ENCODE peak calls at places on chromosomes 2 and 18, in six cellular contexts. C, F, J, B, Q and N are unnamed samples.

GRCh38 chr18:79962835-79963657 is 1.4 kb upstream of the HSBP1L1 start:
- DNase-seq in F (no peak), J (no peak), Q (no peak), B (peak), C (no peak), N (no peak)

GRCh38 chr18:9392726-9393125 is 58.2 kb downstream of the TWSG1 start:
- DNase-seq in B (no peak), F (peak), Q (no peak), C (no peak), J (no peak), N (no peak)

GRCh38 chr2:148674063-148675020 is 29.8 kb downstream of the EPC2 start:
- DNase-seq in Q (no peak), J (peak), F (no peak), C (no peak), B (no peak), N (no peak)

GRCh38 chr2:9275399-9275798 is 68.8 kb downstream of the ASAP2 start:
- DNase-seq in Q (no peak), B (no peak), J (no peak), C (no peak), F (no peak), N (no peak)

GRCh38 chr2:190627881-190628412 is 20.9 kb upstream of the NAB1 start:
- DNase-seq in J (no peak), C (peak), F (peak), B (no peak), Q (peak), N (peak)

GRCh38 chr18:12121175-12122095 is 27.8 kb downstream of the ANKRD62 start:
- DNase-seq in J (no peak), C (peak), Q (no peak), F (no peak), B (no peak), N (peak)

GRCh38 chr2:46645681-46646162 is 166.4 kb downstream of the TMEM247 start:
- DNase-seq in F (peak), C (peak), B (no peak), Q (no peak), J (no peak), N (peak)

GRCh38 chr2:164868563-164869419 is 27.2 kb upstream of the COBLL1 start:
- DNase-seq in B (no peak), J (no peak), C (no peak), F (peak), Q (no peak), N (no peak)

GRCh38 chr2:182447843-182448242 is 21.0 kb upstream of the PDE1A start:
- DNase-seq in B (no peak), J (no peak), C (peak), Q (no peak), F (peak), N (peak)

GRCh38 chr2:193581807-193582206 is 1387.1 kb upstream of the TMEFF2 start:
- DNase-seq in Q (no peak), F (no peak), C (no peak), J (no peak), B (no peak), N (no peak)

GRCh38 chr2:213057977-213058376 is 93.4 kb downstream of the IKZF2 start:
- DNase-seq in Q (no peak), F (no peak), B (no peak), J (no peak), C (no peak), N (peak)

GRCh38 chr2:51710222-51710621 is 678.3 kb upstream of the NRXN1 start:
- DNase-seq in J (peak), B (no peak), F (no peak), C (no peak), Q (no peak), N (no peak)

GRCh38 chr2:232288489-232288888 is 90.1 kb upstream of the ALPP start:
- DNase-seq in C (no peak), Q (no peak), J (no peak), F (no peak), B (no peak), N (no peak)

GRCh38 chr18:32930695-32931301 is 158.0 kb upstream of the KLHL14 start:
- DNase-seq in F (peak), Q (no peak), C (peak), B (no peak), J (no peak), N (peak)

GRCh38 chr2:98605076-98605475 is 3.2 kb downstream of the COA5 start:
- DNase-seq in J (no peak), B (no peak), F (peak), C (no peak), Q (no peak), N (no peak)

GRCh38 chr2:62263076-62263475 is 67.2 kb downstream of the B3GNT2 start:
- DNase-seq in B (no peak), F (peak), J (no peak), C (no peak), Q (no peak), N (no peak)

GRCh38 chr18:7370375-7370774 is 139.5 kb downstream of the LRRC30 start:
- DNase-seq in J (no peak), F (no peak), B (no peak), C (no peak), Q (no peak), N (peak)

GRCh38 chr2:9629222-9630000 is 1.4 kb downstream of the YWHAQ start:
- DNase-seq in J (no peak), F (peak), C (peak), Q (no peak), B (no peak), N (peak)

GRCh38 chr2:171505374-171505773 is 16.9 kb upstream of the CYBRD1 start:
- DNase-seq in F (peak), J (no peak), Q (no peak), C (no peak), B (no peak), N (peak)

GRCh38 chr18:6781179-6781714 is 51.7 kb downstream of the ARHGAP28 start:
- DNase-seq in J (no peak), Q (peak), F (no peak), C (peak), B (no peak), N (no peak)

GRCh38 chr18:37705016-37705415 is 139.4 kb upstream of the CELF4 start:
- DNase-seq in J (no peak), Q (no peak), F (no peak), B (no peak), C (no peak), N (no peak)

GRCh38 chr2:203706403-203706802 is at the start of gene CD28:
- DNase-seq in F (no peak), Q (no peak), C (no peak), J (no peak), B (peak), N (no peak)

GRCh38 chr2:238720232-238720672 is 127.6 kb upstream of the TWIST2 start:
- DNase-seq in B (peak), F (peak), J (peak), Q (no peak), C (peak), N (peak)

GRCh38 chr2:203878060-203878459 is 10.5 kb downstream of the CTLA4 start:
- DNase-seq in F (peak), C (peak), J (no peak), Q (no peak), B (no peak), N (no peak)

GRCh38 chr2:53945538-53945937 is 25.3 kb downstream of the PSME4 start:
- DNase-seq in F (no peak), J (no peak), B (no peak), C (no peak), Q (no peak), N (no peak)

GRCh38 chr2:7785700-7786099 is 868.5 kb downstream of the RNF144A start:
- DNase-seq in F (peak), J (no peak), C (no peak), B (no peak), Q (no peak), N (no peak)

GRCh38 chr18:37261246-37261927 is 304.2 kb downstream of the CELF4 start:
- DNase-seq in J (no peak), B (no peak), Q (no peak), C (no peak), F (no peak), N (no peak)

GRCh38 chr2:231391981-231392380 is 3.5 kb upstream of the B3GNT7 start:
- DNase-seq in B (no peak), J (no peak), Q (peak), F (no peak), C (no peak), N (no peak)

GRCh38 chr18:8754995-8755955 is 49.9 kb downstream of the MTCL1 start:
- DNase-seq in Q (no peak), J (no peak), C (peak), B (no peak), F (peak), N (no peak)

GRCh38 chr2:147588191-147588590 is 256.6 kb upstream of the ACVR2A start:
- DNase-seq in C (peak), F (peak), J (no peak), Q (no peak), B (no peak), N (peak)